ENCODE peak calls at places on chromosomes 2 and 18, in four cellular contexts. L is SK-N-SH, H is GM12878, J is HepG2. P is an unnamed sample.
A peak's percentile ranks its signal among the peaks of the same experiment; 100 is the strongest.

GRCh38 chr2:173191601-173192000 is 116.0 kb downstream of the MAP3K20 start:
- DNase-seq in L (no peak), H (no peak), J (no peak), P (no peak)

GRCh38 chr2:126811101-126811500 is 87.6 kb upstream of the TEX51 start:
- DNase-seq in L (no peak), H (no peak), J (no peak), P (no peak)

GRCh38 chr2:46336560-46336959 is 39.4 kb downstream of the EPAS1 start:
- DNase-seq in L (no peak), H (no peak), J (no peak), P (no peak)

GRCh38 chr2:169933124-169933711 is 106.0 kb downstream of the UBR3 start:
- DNase-seq in L (peak; percentile 54), H (no peak), J (peak; percentile 46), P (peak; percentile 65)

GRCh38 chr2:181573140-181573736 is 83.7 kb downstream of the CERKL start:
- DNase-seq in L (peak; percentile 26), H (no peak), J (peak; percentile 45), P (no peak)

GRCh38 chr2:217054791-217055190 is 194.9 kb upstream of the TNP1 start:
- DNase-seq in L (no peak), H (no peak), J (no peak), P (no peak)

GRCh38 chr2:141399270-141399669 is 731.5 kb downstream of the LRP1B start:
- DNase-seq in L (no peak), H (no peak), J (peak; percentile 12), P (peak; percentile 4)

GRCh38 chr2:191686658-191687057 is 8.7 kb downstream of the NABP1 start:
- DNase-seq in L (no peak), H (no peak), J (no peak), P (no peak)

GRCh38 chr2:140061240-140061639 is 1281.0 kb upstream of the NXPH2 start:
- DNase-seq in L (no peak), H (no peak), J (no peak), P (no peak)

GRCh38 chr2:215514516-215514915 is 78.6 kb upstream of the FN1 start:
- DNase-seq in L (no peak), H (no peak), J (no peak), P (no peak)

GRCh38 chr2:81283081-81283480 is 978.5 kb upstream of the LRRTM1 start:
- DNase-seq in L (no peak), H (no peak), J (no peak), P (no peak)

GRCh38 chr18:32730620-32731021 is 42.2 kb downstream of the KLHL14 start:
- DNase-seq in L (no peak), H (peak; percentile 30), J (no peak), P (no peak)

GRCh38 chr2:106106627-106107508 is 87.2 kb downstream of the UXS1 start:
- DNase-seq in L (no peak), H (no peak), J (no peak), P (no peak)

GRCh38 chr2:207640661-207641060 is 15.5 kb upstream of the METTL21A start:
- DNase-seq in L (no peak), H (no peak), J (no peak), P (no peak)

GRCh38 chr2:188975497-188976102 is 1.4 kb downstream of the COL3A1 start:
- DNase-seq in L (no peak), H (no peak), J (no peak), P (peak; percentile 2)

GRCh38 chr2:119702203-119702917 is 23.4 kb downstream of the TMEM177 start:
- DNase-seq in L (no peak), H (no peak), J (no peak), P (no peak)

GRCh38 chr2:6525371-6525770 is 340.3 kb downstream of the CMPK2 start:
- DNase-seq in L (peak; percentile 42), H (no peak), J (no peak), P (no peak)

GRCh38 chr2:3128786-3129185 is 248.8 kb downstream of the EIPR1 start:
- DNase-seq in L (no peak), H (no peak), J (no peak), P (no peak)

GRCh38 chr2:20129320-20130274 is 78.2 kb upstream of the LAPTM4A start:
- DNase-seq in L (no peak), H (no peak), J (no peak), P (no peak)

GRCh38 chr2:232027530-232027929 is 66.0 kb downstream of the DIS3L2 start:
- DNase-seq in L (no peak), H (no peak), J (no peak), P (no peak)

GRCh38 chr2:135960598-135961551 is 24.6 kb downstream of the DARS1 start:
- DNase-seq in L (peak; percentile 33), H (no peak), J (no peak), P (no peak)

GRCh38 chr18:56709463-56709862 is 58.3 kb downstream of the WDR7 start:
- DNase-seq in L (peak; percentile 23), H (peak; percentile 46), J (peak; percentile 54), P (peak; percentile 30)

GRCh38 chr2:199439542-199439941 is 18.2 kb downstream of the SATB2 start:
- DNase-seq in L (no peak), H (no peak), J (no peak), P (no peak)

GRCh38 chr2:233600361-233600760 is 17.1 kb upstream of the UGT1A8 start:
- DNase-seq in L (no peak), H (no peak), J (no peak), P (no peak)

GRCh38 chr2:95316466-95317122 is 19.4 kb downstream of the KCNIP3 start:
- DNase-seq in L (no peak), H (no peak), J (no peak), P (no peak)

GRCh38 chr2:27884546-27884945 is 5.6 kb downstream of the RBKS start:
- DNase-seq in L (no peak), H (no peak), J (no peak), P (no peak)

GRCh38 chr2:135799738-135800137 is 37.2 kb downstream of the LCT start:
- DNase-seq in L (no peak), H (no peak), J (no peak), P (no peak)

GRCh38 chr18:57833441-57834101 is 30.5 kb upstream of the ATP8B1 start:
- DNase-seq in L (no peak), H (peak; percentile 55), J (peak; percentile 16), P (peak; percentile 14)

GRCh38 chr2:3449936-3450335 is 69.4 kb downstream of the ADI1 start:
- DNase-seq in L (no peak), H (no peak), J (no peak), P (no peak)

GRCh38 chr2:41959760-41960159 is 88.1 kb upstream of the PKDCC start:
- DNase-seq in L (no peak), H (no peak), J (no peak), P (no peak)

GRCh38 chr2:134127496-134127895 is 126.4 kb upstream of the MGAT5 start:
- DNase-seq in L (no peak), H (no peak), J (no peak), P (no peak)

DNA sequence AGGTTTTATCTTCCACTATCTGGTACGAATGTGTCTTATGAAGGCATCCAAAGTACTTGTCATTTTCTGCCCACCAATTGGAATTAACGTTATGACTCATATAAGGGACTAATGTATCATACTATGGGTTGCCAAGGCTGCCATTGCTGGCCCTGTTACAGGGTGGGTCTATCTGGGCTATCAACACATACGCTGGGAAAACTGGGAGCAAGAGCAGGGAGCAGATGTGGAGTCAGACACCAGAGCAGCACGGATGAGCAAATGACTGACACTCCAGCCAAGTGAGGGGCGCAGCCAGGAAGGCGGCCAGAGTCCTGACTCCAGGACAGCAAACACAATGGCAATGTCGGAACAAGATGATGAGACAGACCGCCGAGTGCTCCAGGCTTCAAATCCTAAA is 145.9 kb downstream of the COPS8 start:
- DNase-seq in L (no peak), H (no peak), J (no peak), P (no peak)
- TF ChIP-seq SMC3 in L (no peak), H (no peak), J (no peak), P (no peak)

GRCh38 chr2:48694143-48694542 is 61.4 kb downstream of the LHCGR start:
- DNase-seq in L (no peak), H (no peak), J (peak; percentile 27), P (no peak)

GRCh38 chr2:48695991-48696390 is 59.5 kb downstream of the LHCGR start:
- DNase-seq in L (no peak), H (no peak), J (no peak), P (no peak)

GRCh38 chr2:48693645-48694044 is 61.9 kb downstream of the LHCGR start:
- DNase-seq in L (no peak), H (no peak), J (no peak), P (no peak)

GRCh38 chr2:48699377-48699951 is 56.1 kb downstream of the LHCGR start:
- DNase-seq in L (no peak), H (no peak), J (no peak), P (no peak)

DNA sequence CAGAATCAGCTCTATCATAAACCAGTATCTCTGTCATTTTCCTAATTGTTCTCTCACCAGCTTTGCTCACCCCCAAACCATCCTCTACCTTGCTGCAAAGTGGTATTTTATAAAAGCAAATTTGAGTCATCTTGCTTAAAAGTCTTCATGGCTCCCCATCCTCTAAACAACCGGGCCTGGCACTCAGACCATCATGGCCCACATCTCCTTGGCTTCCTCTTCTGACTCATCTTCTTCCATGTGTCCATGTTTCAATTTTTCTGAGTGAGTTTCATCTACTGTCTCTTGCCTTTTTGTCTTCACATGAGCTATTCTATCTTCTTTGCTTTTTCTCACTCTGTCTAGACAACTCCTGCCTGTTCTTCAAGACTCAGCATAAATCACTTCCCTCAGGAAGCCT is 58.6 kb downstream of the LHCGR start:
- DNase-seq in L (no peak), H (no peak), J (no peak), P (no peak)
- TF ChIP-seq TAF1 in L (no peak), H (no peak), J (no peak), P (no peak)

GRCh38 chr2:227006189-227006897 is 157.7 kb downstream of the COL4A4 start:
- DNase-seq in L (no peak), H (no peak), J (no peak), P (no peak)
- TF ChIP-seq SMC3 in L (no peak), H (no peak), J (no peak), P (no peak)

GRCh38 chr2:202378661-202379338 is 2.7 kb downstream of the BMPR2 start:
- DNase-seq in L (no peak), H (no peak), J (no peak), P (no peak)

GRCh38 chr2:202375611-202376408 is at the start of gene BMPR2:
- DNase-seq in L (peak; percentile 93), H (no peak), J (peak; percentile 83), P (peak; percentile 83)

GRCh38 chr2:202376460-202377307 is 557 bp downstream of the BMPR2 start:
- DNase-seq in L (peak; percentile 66), H (no peak), J (no peak), P (peak; percentile 27)

GRCh38 chr2:202377308-202377736 is 1.2 kb downstream of the BMPR2 start:
- DNase-seq in L (peak; percentile 65), H (no peak), J (peak; percentile 38), P (peak; percentile 13)

DNA sequence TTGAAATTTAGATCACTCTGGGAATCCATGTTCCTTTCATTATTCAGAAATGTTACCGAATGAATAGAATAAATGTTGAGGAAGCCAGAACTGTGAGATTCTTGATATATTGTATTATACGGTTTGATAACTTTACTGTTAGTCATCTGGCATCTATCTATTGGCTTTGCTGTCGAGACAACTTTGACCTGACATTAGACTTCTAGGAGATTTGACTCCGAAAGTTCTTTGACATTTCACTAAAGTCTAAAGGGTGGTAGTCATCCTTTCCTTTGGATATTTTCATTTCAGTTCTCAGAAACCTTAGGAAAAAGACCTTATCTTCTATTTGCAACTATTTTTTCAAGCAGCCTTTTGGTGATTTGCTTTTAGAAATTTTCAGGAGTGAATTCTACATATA is 1.9 kb downstream of the BMPR2 start:
- DNase-seq in L (no peak), H (no peak), J (no peak), P (no peak)
- TF ChIP-seq TAF1 in L (no peak), H (no peak), J (no peak), P (no peak)

P was measured in K562.